ENCODE peak calls at places on chromosomes 2 and 18, in four cellular contexts. H, G, U and X are unnamed samples. For H3K4me1, the result is how much of the 10 kb centered on the place peaks cover.

GRCh38 chr2:145185696-145186095 is 665.8 kb upstream of the ZEB2 start:
- DNase-seq in H (no peak), G (no peak), U (peak), X (no peak)

GRCh38 chr2:143176606-143177005 is 47.4 kb downstream of the ARHGAP15 start:
- DNase-seq in U (no peak), H (no peak), G (no peak), X (no peak)

GRCh38 chr2:231922945-231923344 is 3.3 kb downstream of the NPPC start:
- DNase-seq in G (no peak), H (no peak), U (no peak), X (peak)

GRCh38 chr2:119178811-119179601 is 20.5 kb upstream of the C1QL2 start:
- DNase-seq in G (peak), U (no peak), H (no peak), X (no peak)

GRCh38 chr2:153416071-153416470 is 62.5 kb downstream of the RPRM start:
- DNase-seq in H (no peak), G (no peak), U (no peak), X (no peak)

GRCh38 chr2:231191896-231192872 is 6.2 kb upstream of the ARMC9 start:
- DNase-seq in U (peak), H (peak), G (peak), X (peak)

GRCh38 chr18:22710628-22711380 is 222.3 kb upstream of the RBBP8 start:
- DNase-seq in G (no peak), H (peak), U (peak), X (peak)

GRCh38 chr2:232622563-232622962 is 10.8 kb upstream of the EFHD1 start:
- DNase-seq in H (no peak), G (no peak), U (no peak), X (no peak)

GRCh38 chr2:119728421-119728820 is 31.3 kb upstream of the PTPN4 start:
- DNase-seq in G (no peak), U (no peak), H (no peak), X (no peak)

GRCh38 chr2:127047054-127047453 is 59.9 kb downstream of the BIN1 start:
- DNase-seq in G (no peak), H (no peak), U (no peak), X (peak)

GRCh38 chr2:217075225-217075802 is 215.4 kb upstream of the TNP1 start:
- DNase-seq in G (no peak), H (no peak), U (peak), X (no peak)

GRCh38 chr2:233643128-233643527 is 6.9 kb downstream of the UGT1A10 start:
- DNase-seq in H (peak), G (no peak), U (no peak), X (peak)

GRCh38 chr2:138867341-138867740 is 87.2 kb upstream of the NXPH2 start:
- DNase-seq in G (no peak), U (no peak), H (no peak), X (no peak)

GRCh38 chr2:101357386-101357785 is 29.9 kb downstream of the CREG2 start:
- DNase-seq in U (peak), H (no peak), G (no peak), X (no peak)
- H3K4me1 ChIP-seq in U (under half), H (under half), G (under half), X (under half)

GRCh38 chr2:99478632-99479031 is 11.2 kb downstream of the REV1 start:
- DNase-seq in H (no peak), U (no peak), G (no peak), X (no peak)

GRCh38 chr2:99484205-99484604 is 5.6 kb downstream of the REV1 start:
- DNase-seq in G (no peak), H (no peak), U (no peak), X (no peak)

GRCh38 chr2:99480390-99480789 is 9.4 kb downstream of the REV1 start:
- DNase-seq in H (no peak), U (peak), G (no peak), X (no peak)

GRCh38 chr2:99481941-99482340 is 7.9 kb downstream of the REV1 start:
- DNase-seq in U (no peak), G (no peak), H (peak), X (no peak)

GRCh38 chr2:99481527-99481926 is 8.3 kb downstream of the REV1 start:
- DNase-seq in H (no peak), U (no peak), G (no peak), X (no peak)
- H3K4me1 ChIP-seq in H (under half), U (under half), G (under half), X (under half)

GRCh38 chr2:109456776-109457175 is 157.0 kb downstream of the SEPTIN10 start:
- DNase-seq in H (no peak), G (no peak), U (no peak), X (no peak)

GRCh38 chr2:109454304-109454703 is 159.5 kb downstream of the SEPTIN10 start:
- DNase-seq in U (no peak), G (no peak), H (no peak), X (no peak)

GRCh38 chr2:109457366-109457765 is 156.4 kb downstream of the SEPTIN10 start:
- DNase-seq in U (no peak), H (no peak), G (no peak), X (no peak)

GRCh38 chr2:109454764-109455394 is 158.9 kb downstream of the SEPTIN10 start:
- DNase-seq in U (no peak), H (no peak), G (no peak), X (no peak)

DNA sequence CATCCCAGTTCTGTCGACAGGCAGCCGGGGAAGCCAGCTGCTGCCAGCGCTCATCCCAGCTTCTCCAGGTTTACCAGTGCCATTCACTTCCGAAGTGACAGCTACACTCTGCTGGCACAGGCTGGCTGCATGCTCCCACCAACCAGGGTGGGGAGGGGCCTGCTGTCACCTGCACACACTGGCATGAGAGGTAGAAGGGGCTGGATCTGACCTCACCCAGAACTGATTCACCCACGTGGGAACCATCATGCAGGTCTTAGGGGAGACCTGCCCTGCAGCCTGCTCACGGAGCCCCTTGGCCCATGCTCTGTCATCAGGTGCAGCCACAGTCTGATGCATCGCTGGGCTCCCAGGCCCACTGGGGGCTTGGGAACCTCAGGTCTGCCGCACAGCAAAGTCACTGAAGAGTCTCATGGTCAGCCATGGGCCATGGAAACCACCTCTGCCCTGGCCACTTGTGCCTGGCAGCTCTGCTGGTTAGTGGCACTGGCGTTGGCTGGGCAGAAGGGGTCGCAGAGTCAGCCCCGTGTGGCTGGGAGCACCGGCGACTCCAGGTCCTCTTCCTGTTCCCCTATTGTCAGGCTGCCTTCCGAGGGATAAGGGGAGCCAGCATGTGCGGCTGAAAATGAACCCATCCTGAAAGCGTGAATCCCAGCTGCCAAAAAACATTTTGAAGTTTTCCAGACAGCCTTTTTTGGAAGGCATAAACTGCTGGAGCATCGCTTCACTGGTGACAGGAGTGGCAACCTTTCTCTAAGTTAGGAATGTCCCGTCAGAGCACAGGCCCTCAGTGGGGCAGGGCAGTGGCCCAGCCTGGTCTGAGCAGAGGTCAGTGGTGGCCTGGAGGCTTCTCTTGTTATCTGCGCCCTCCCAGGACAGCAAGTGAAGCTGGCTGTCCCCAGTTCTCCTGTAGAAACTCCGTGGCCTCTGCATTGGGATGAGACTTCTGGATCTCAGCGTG is 157.8 kb downstream of the SEPTIN10 start:
- DNase-seq in H (no peak), G (no peak), U (no peak), X (no peak)
- H3K4me1 ChIP-seq in H (under half), G (under half), U (under half), X (under half)

GRCh38 chr2:219695145-219695544 is 67.7 kb downstream of the SLC4A3 start:
- DNase-seq in U (no peak), G (no peak), H (no peak), X (no peak)

GRCh38 chr2:219699440-219699821 is 72.0 kb downstream of the SLC4A3 start:
- DNase-seq in H (no peak), G (no peak), U (no peak), X (no peak)

GRCh38 chr2:219701847-219702634 is 74.6 kb downstream of the SLC4A3 start:
- DNase-seq in U (peak), G (no peak), H (no peak), X (no peak)

GRCh38 chr2:219697811-219698683 is 70.6 kb downstream of the SLC4A3 start:
- DNase-seq in G (no peak), U (no peak), H (no peak), X (no peak)

GRCh38 chr2:219698684-219699439 is 71.4 kb downstream of the SLC4A3 start:
- DNase-seq in U (no peak), H (no peak), G (no peak), X (no peak)
- H3K4me1 ChIP-seq in U (under half), H (under half), G (under half), X (under half)

GRCh38 chr2:6310910-6311215 is 554.8 kb downstream of the CMPK2 start:
- DNase-seq in U (no peak), H (no peak), G (no peak), X (no peak)

GRCh38 chr2:6309415-6310185 is 556.1 kb downstream of the CMPK2 start:
- DNase-seq in G (no peak), H (no peak), U (no peak), X (no peak)

GRCh38 chr2:6310186-6310909 is 555.4 kb downstream of the CMPK2 start:
- DNase-seq in G (no peak), U (no peak), H (no peak), X (no peak)

GRCh38 chr2:6312377-6312776 is 553.3 kb downstream of the CMPK2 start:
- DNase-seq in U (no peak), G (no peak), H (no peak), X (no peak)

DNA sequence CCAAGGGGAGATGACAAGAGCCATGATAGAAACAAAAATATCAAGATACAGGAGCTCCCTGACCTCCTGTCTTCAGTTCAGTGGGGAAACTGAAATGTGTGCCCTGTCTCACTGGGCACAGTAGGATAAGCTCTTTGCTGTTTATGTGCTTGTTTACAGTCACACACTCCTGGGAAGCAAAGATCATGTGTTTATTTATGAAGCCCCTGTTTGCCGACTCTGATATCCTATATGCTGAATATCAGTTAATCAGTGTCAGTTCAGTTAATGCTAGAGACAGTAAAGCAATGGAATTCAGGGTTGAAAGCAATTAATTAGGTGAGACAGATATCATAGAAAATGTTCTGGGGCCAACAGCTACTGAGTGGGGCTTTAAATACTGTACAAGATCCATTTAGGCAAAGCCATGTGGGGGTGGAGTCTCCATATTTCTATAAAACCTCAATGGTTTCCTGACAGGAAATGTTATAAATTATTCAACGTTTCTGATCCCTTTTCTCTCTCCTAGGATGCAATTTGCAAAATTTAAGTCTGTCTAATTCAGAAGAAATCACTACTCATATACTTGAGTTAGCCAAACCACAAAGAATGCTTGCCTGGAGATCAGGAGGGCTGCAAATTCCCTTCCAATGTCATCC is 551.4 kb downstream of the CMPK2 start:
- DNase-seq in G (no peak), U (no peak), H (no peak), X (no peak)
- H3K4me1 ChIP-seq in G (under half), U (under half), H (under half), X (under half)